ENCODE peak calls at places on chromosomes 16 and 17, in six cellular contexts. One of them, this sample, is unnamed.

GRCh38 chr17:55117063-55117611 is 147.6 kb upstream of the HLF start:
- DNase-seq in AG09309: no peak
- DNase-seq in CD8-positive, alpha-beta T cell: no peak
- DNase-seq in mucosa of descending colon: no peak
- DNase-seq in SK-N-SH: no peak
- DNase-seq in AG09319: no peak
- DNase-seq in this sample: no peak

GRCh38 chr16:29111421-29111820 is 126.6 kb downstream of the LAT start:
- DNase-seq in SK-N-SH: no peak
- DNase-seq in AG09309: no peak
- DNase-seq in CD8-positive, alpha-beta T cell: no peak
- DNase-seq in AG09319: no peak
- DNase-seq in mucosa of descending colon: no peak
- DNase-seq in this sample: no peak

GRCh38 chr17:7823581-7824001 is 10.4 kb upstream of the KDM6B start:
- DNase-seq in CD8-positive, alpha-beta T cell: no peak
- DNase-seq in AG09309: no peak
- DNase-seq in AG09319: no peak
- DNase-seq in SK-N-SH: no peak
- DNase-seq in mucosa of descending colon: no peak
- DNase-seq in this sample: no peak

GRCh38 chr17:36812762-36813161 is 124.5 kb upstream of the LHX1 start:
- DNase-seq in SK-N-SH: no peak
- DNase-seq in CD8-positive, alpha-beta T cell: no peak
- DNase-seq in mucosa of descending colon: no peak
- DNase-seq in AG09319: no peak
- DNase-seq in AG09309: no peak
- DNase-seq in this sample: no peak

GRCh38 chr17:59026176-59026939 is 80.3 kb downstream of the TRIM37 start:
- DNase-seq in AG09319: no peak
- DNase-seq in mucosa of descending colon: no peak
- DNase-seq in CD8-positive, alpha-beta T cell: no peak
- DNase-seq in AG09309: no peak
- DNase-seq in SK-N-SH: no peak
- DNase-seq in this sample: no peak

GRCh38 chr17:17580662-17581470 is 10.6 kb downstream of the PEMT start:
- DNase-seq in mucosa of descending colon: no peak
- DNase-seq in AG09309: no peak
- DNase-seq in AG09319: no peak
- DNase-seq in CD8-positive, alpha-beta T cell: no peak
- DNase-seq in SK-N-SH: no peak
- DNase-seq in this sample: no peak

GRCh38 chr17:8709006-8709405 is 35.6 kb downstream of the CCDC42 start:
- DNase-seq in AG09309: no peak
- DNase-seq in CD8-positive, alpha-beta T cell: no peak
- DNase-seq in mucosa of descending colon: no peak
- DNase-seq in AG09319: no peak
- DNase-seq in SK-N-SH: no peak
- DNase-seq in this sample: no peak

GRCh38 chr17:16872351-16872751 is 99.6 kb downstream of the TNFRSF13B start:
- DNase-seq in SK-N-SH: no peak
- DNase-seq in AG09309: no peak
- DNase-seq in mucosa of descending colon: no peak
- DNase-seq in CD8-positive, alpha-beta T cell: no peak
- DNase-seq in AG09319: no peak
- DNase-seq in this sample: no peak

GRCh38 chr17:27577884-27578717 is 52.9 kb upstream of the LGALS9 start:
- DNase-seq in mucosa of descending colon: no peak
- DNase-seq in SK-N-SH: peak; percentile 80
- DNase-seq in CD8-positive, alpha-beta T cell: no peak
- DNase-seq in AG09309: no peak
- DNase-seq in AG09319: no peak
- DNase-seq in this sample: no peak

GRCh38 chr17:61305024-61305423 is 94.6 kb upstream of the TBX2 start:
- DNase-seq in AG09309: no peak
- DNase-seq in SK-N-SH: no peak
- DNase-seq in mucosa of descending colon: no peak
- DNase-seq in CD8-positive, alpha-beta T cell: no peak
- DNase-seq in AG09319: no peak
- DNase-seq in this sample: no peak

GRCh38 chr17:66633322-66633965 is 201.5 kb upstream of the CACNG5 start:
- DNase-seq in CD8-positive, alpha-beta T cell: peak; percentile 17
- DNase-seq in SK-N-SH: no peak
- DNase-seq in AG09309: peak; percentile 14
- DNase-seq in AG09319: no peak
- DNase-seq in mucosa of descending colon: no peak
- DNase-seq in this sample: no peak

GRCh38 chr17:8004899-8005298 is 2.5 kb downstream of the GUCY2D start:
- DNase-seq in SK-N-SH: no peak
- DNase-seq in mucosa of descending colon: no peak
- DNase-seq in AG09309: peak; percentile 31
- DNase-seq in CD8-positive, alpha-beta T cell: no peak
- DNase-seq in AG09319: no peak
- DNase-seq in this sample: no peak

GRCh38 chr17:17855334-17855725 is 18.5 kb upstream of the SREBF1 start:
- DNase-seq in mucosa of descending colon: no peak
- DNase-seq in SK-N-SH: no peak
- DNase-seq in AG09319: no peak
- DNase-seq in AG09309: no peak
- DNase-seq in CD8-positive, alpha-beta T cell: no peak
- DNase-seq in this sample: no peak

GRCh38 chr16:4262303-4262835 is 10.5 kb downstream of the TFAP4 start:
- DNase-seq in CD8-positive, alpha-beta T cell: no peak
- DNase-seq in AG09309: no peak
- DNase-seq in mucosa of descending colon: no peak
- DNase-seq in AG09319: no peak
- DNase-seq in SK-N-SH: peak; percentile 9
- DNase-seq in this sample: no peak

GRCh38 chr17:70906808-70907207 is 737.5 kb downstream of the KCNJ2 start:
- DNase-seq in SK-N-SH: peak; percentile 64
- DNase-seq in AG09309: no peak
- DNase-seq in mucosa of descending colon: no peak
- DNase-seq in CD8-positive, alpha-beta T cell: no peak
- DNase-seq in AG09319: no peak
- DNase-seq in this sample: no peak

GRCh38 chr16:69709456-69710084 is 16.8 kb downstream of the NQO1 start:
- DNase-seq in AG09319: no peak
- DNase-seq in AG09309: no peak
- DNase-seq in SK-N-SH: peak; percentile 59
- DNase-seq in CD8-positive, alpha-beta T cell: no peak
- DNase-seq in mucosa of descending colon: peak; percentile 31
- DNase-seq in this sample: no peak

GRCh38 chr17:50136096-50136687 is 6.2 kb upstream of the SAMD14 start:
- DNase-seq in mucosa of descending colon: no peak
- DNase-seq in AG09319: no peak
- DNase-seq in SK-N-SH: no peak
- DNase-seq in CD8-positive, alpha-beta T cell: no peak
- DNase-seq in AG09309: no peak
- DNase-seq in this sample: no peak

GRCh38 chr16:20750558-20750957 is 8.9 kb upstream of the THUMPD1 start:
- DNase-seq in SK-N-SH: no peak
- DNase-seq in AG09309: no peak
- DNase-seq in AG09319: no peak
- DNase-seq in mucosa of descending colon: no peak
- DNase-seq in CD8-positive, alpha-beta T cell: no peak
- DNase-seq in this sample: no peak

GRCh38 chr16:57528499-57529323 is 7.7 kb downstream of the CCDC102A start:
- DNase-seq in AG09319: no peak
- DNase-seq in SK-N-SH: peak; percentile 29
- DNase-seq in mucosa of descending colon: peak; percentile 76
- DNase-seq in CD8-positive, alpha-beta T cell: no peak
- DNase-seq in AG09309: no peak
- DNase-seq in this sample: no peak

GRCh38 chr16:49490321-49490705 is 116.7 kb downstream of the C16orf78 start:
- DNase-seq in mucosa of descending colon: no peak
- DNase-seq in AG09319: no peak
- DNase-seq in AG09309: no peak
- DNase-seq in CD8-positive, alpha-beta T cell: no peak
- DNase-seq in SK-N-SH: no peak
- DNase-seq in this sample: no peak

GRCh38 chr16:74591914-74592650 is 14.8 kb downstream of the GLG1 start:
- DNase-seq in AG09309: no peak
- DNase-seq in AG09319: no peak
- DNase-seq in CD8-positive, alpha-beta T cell: no peak
- DNase-seq in SK-N-SH: no peak
- DNase-seq in mucosa of descending colon: no peak
- DNase-seq in this sample: no peak

GRCh38 chr16:30096862-30097563 is 1.0 kb upstream of the YPEL3 start:
- DNase-seq in CD8-positive, alpha-beta T cell: no peak
- DNase-seq in SK-N-SH: no peak
- DNase-seq in AG09319: no peak
- DNase-seq in mucosa of descending colon: no peak
- DNase-seq in AG09309: no peak
- DNase-seq in this sample: no peak

GRCh38 chr17:77233635-77234334 is 93.0 kb downstream of the SEC14L1 start:
- DNase-seq in AG09309: no peak
- DNase-seq in SK-N-SH: no peak
- DNase-seq in AG09319: no peak
- DNase-seq in mucosa of descending colon: no peak
- DNase-seq in CD8-positive, alpha-beta T cell: no peak
- DNase-seq in this sample: peak; percentile 72

GRCh38 chr17:53313746-53314145 is 509.0 kb upstream of the KIF2B start:
- DNase-seq in AG09319: no peak
- DNase-seq in mucosa of descending colon: no peak
- DNase-seq in SK-N-SH: no peak
- DNase-seq in AG09309: no peak
- DNase-seq in CD8-positive, alpha-beta T cell: no peak
- DNase-seq in this sample: no peak

GRCh38 chr16:68116256-68116853 is 31.2 kb downstream of the NFATC3 start:
- DNase-seq in AG09319: no peak
- DNase-seq in SK-N-SH: no peak
- DNase-seq in AG09309: peak; percentile 16
- DNase-seq in CD8-positive, alpha-beta T cell: no peak
- DNase-seq in mucosa of descending colon: peak; percentile 22
- DNase-seq in this sample: no peak

GRCh38 chr16:77937473-77938195 is 84.7 kb upstream of the CLEC3A start:
- DNase-seq in SK-N-SH: no peak
- DNase-seq in AG09319: no peak
- DNase-seq in mucosa of descending colon: peak; percentile 8
- DNase-seq in AG09309: no peak
- DNase-seq in CD8-positive, alpha-beta T cell: no peak
- DNase-seq in this sample: no peak

GRCh38 chr16:68592466-68593337 is 52.4 kb upstream of the CDH3 start:
- DNase-seq in AG09309: no peak
- DNase-seq in SK-N-SH: no peak
- DNase-seq in mucosa of descending colon: peak; percentile 37
- DNase-seq in AG09319: no peak
- DNase-seq in CD8-positive, alpha-beta T cell: no peak
- DNase-seq in this sample: no peak

GRCh38 chr17:45137561-45138305 is 2.2 kb downstream of the ACBD4 start:
- DNase-seq in mucosa of descending colon: peak; percentile 73
- DNase-seq in SK-N-SH: no peak
- DNase-seq in CD8-positive, alpha-beta T cell: no peak
- DNase-seq in AG09319: no peak
- DNase-seq in AG09309: no peak
- DNase-seq in this sample: no peak

GRCh38 chr17:45132569-45133463 is 501 bp upstream of the PLCD3 start:
- DNase-seq in SK-N-SH: peak; percentile 95
- DNase-seq in AG09309: no peak
- DNase-seq in mucosa of descending colon: peak; percentile 87
- DNase-seq in CD8-positive, alpha-beta T cell: peak; percentile 63
- DNase-seq in AG09319: no peak
- DNase-seq in this sample: peak; percentile 74

GRCh38 chr17:45136846-45137560 is 1.5 kb downstream of the ACBD4 start:
- DNase-seq in AG09309: no peak
- DNase-seq in SK-N-SH: peak; percentile 16
- DNase-seq in mucosa of descending colon: no peak
- DNase-seq in AG09319: no peak
- DNase-seq in CD8-positive, alpha-beta T cell: no peak
- DNase-seq in this sample: no peak

GRCh38 chr17:45135978-45136791 is 698 bp downstream of the ACBD4 start:
- DNase-seq in SK-N-SH: peak; percentile 31
- DNase-seq in AG09309: no peak
- DNase-seq in AG09319: no peak
- DNase-seq in CD8-positive, alpha-beta T cell: no peak
- DNase-seq in mucosa of descending colon: no peak
- DNase-seq in this sample: no peak

GRCh38 chr17:45135192-45135977 is at the start of gene ACBD4:
- DNase-seq in AG09309: peak; percentile 89
- DNase-seq in SK-N-SH: peak; percentile 96
- DNase-seq in AG09319: peak; percentile 94
- DNase-seq in CD8-positive, alpha-beta T cell: peak; percentile 98
- DNase-seq in mucosa of descending colon: peak; percentile 98
- DNase-seq in this sample: peak; percentile 97
- TF ChIP-seq CTCF in AG09309: peak; percentile 100
- TF ChIP-seq CTCF in SK-N-SH: peak; percentile 100
- TF ChIP-seq CTCF in AG09319: no peak
- TF ChIP-seq CTCF in CD8-positive, alpha-beta T cell: peak; percentile 100
- TF ChIP-seq CTCF in mucosa of descending colon: peak; percentile 99
- TF ChIP-seq CTCF in this sample: peak; percentile 100

GRCh38 chr17:40600486-40601046 is 35.3 kb upstream of the CCR7 start:
- DNase-seq in CD8-positive, alpha-beta T cell: no peak
- DNase-seq in mucosa of descending colon: peak; percentile 25
- DNase-seq in SK-N-SH: no peak
- DNase-seq in AG09319: no peak
- DNase-seq in AG09309: no peak
- DNase-seq in this sample: no peak
- TF ChIP-seq CTCF in CD8-positive, alpha-beta T cell: no peak
- TF ChIP-seq CTCF in mucosa of descending colon: no peak
- TF ChIP-seq CTCF in SK-N-SH: no peak
- TF ChIP-seq CTCF in AG09319: no peak
- TF ChIP-seq CTCF in AG09309: no peak
- TF ChIP-seq CTCF in this sample: no peak

DNA sequence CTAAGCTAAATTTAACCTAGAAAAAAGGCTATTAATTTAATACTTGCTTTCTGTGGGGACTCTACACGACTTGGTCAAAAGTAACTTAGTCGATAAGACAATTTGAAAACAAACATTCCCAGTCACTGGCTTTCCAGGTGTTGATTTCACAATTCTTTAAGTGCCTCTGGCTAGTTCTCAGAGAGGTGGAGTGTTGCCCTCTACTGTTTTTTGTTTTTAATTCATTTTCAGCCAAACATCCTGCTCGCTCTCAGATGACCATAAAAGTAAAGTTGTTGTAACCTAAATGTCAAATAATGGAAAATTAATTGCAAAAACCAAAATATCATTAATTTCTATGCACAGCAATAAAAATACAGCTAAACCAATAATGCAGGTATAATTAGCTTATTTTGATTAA is 107.1 kb downstream of the MYO1D start:
- DNase-seq in AG09319: no peak
- DNase-seq in mucosa of descending colon: no peak
- DNase-seq in SK-N-SH: no peak
- DNase-seq in CD8-positive, alpha-beta T cell: no peak
- DNase-seq in AG09309: no peak
- DNase-seq in this sample: no peak
- TF ChIP-seq CTCF in AG09319: no peak
- TF ChIP-seq CTCF in mucosa of descending colon: no peak
- TF ChIP-seq CTCF in SK-N-SH: no peak
- TF ChIP-seq CTCF in CD8-positive, alpha-beta T cell: no peak
- TF ChIP-seq CTCF in AG09309: no peak
- TF ChIP-seq CTCF in this sample: no peak

DNA sequence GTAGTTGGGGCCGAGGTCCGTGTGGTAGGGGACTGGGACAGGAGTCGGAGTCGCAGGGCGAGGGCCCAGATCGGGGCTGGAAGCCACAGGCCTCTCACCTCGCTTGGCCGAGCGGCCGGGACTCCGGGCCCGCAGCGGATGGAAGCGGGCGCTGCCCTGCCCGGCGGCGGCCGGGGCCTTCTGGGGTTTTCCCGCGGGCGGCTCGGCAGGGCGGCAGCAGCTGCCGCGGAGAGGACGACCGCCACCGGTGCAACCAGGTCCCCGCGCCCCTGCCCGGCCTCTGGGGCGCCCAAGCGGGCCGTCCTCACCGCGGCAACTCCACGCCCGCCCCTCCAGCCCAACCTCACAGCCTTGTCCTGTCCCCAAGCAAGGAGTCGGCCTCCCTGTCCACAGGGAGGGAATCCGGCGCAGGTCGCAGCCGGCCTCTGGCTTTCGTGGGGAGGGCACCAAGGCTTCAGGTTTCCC is 15.6 kb upstream of the UTP6 start:
- DNase-seq in SK-N-SH: no peak
- DNase-seq in AG09319: no peak
- DNase-seq in AG09309: no peak
- DNase-seq in mucosa of descending colon: no peak
- DNase-seq in CD8-positive, alpha-beta T cell: no peak
- DNase-seq in this sample: no peak
- TF ChIP-seq CTCF in SK-N-SH: no peak
- TF ChIP-seq CTCF in AG09319: no peak
- TF ChIP-seq CTCF in AG09309: no peak
- TF ChIP-seq CTCF in mucosa of descending colon: no peak
- TF ChIP-seq CTCF in CD8-positive, alpha-beta T cell: no peak
- TF ChIP-seq CTCF in this sample: no peak